ENCODE peak calls at places on chromosomes 16 and 17, in six cellular contexts. F, P, L, W, U and S are unnamed samples.

GRCh38 chr16:69071036-69071435 is 34.4 kb upstream of the HAS3 start:
- DNase-seq in F (no peak), L (no peak), U (no peak), W (no peak), P (no peak), S (no peak)

GRCh38 chr17:60102632-60103047 is 23.9 kb upstream of the HEATR6 start:
- DNase-seq in P (no peak), U (no peak), L (no peak), W (peak; percentile 17), F (no peak), S (no peak)

GRCh38 chr17:63116967-63117366 is 150.9 kb downstream of the TANC2 start:
- DNase-seq in F (no peak), W (no peak), P (no peak), U (no peak), L (no peak), S (no peak)

GRCh38 chr16:55453909-55454308 is 25.1 kb upstream of the MMP2 start:
- DNase-seq in L (no peak), U (no peak), W (no peak), P (no peak), F (no peak), S (no peak)

GRCh38 chr16:14310519-14310991 is 239.4 kb downstream of the MRTFB start:
- DNase-seq in U (no peak), P (no peak), W (no peak), L (no peak), F (peak; percentile 48), S (no peak)

GRCh38 chr17:28955408-28955807 is 4.1 kb upstream of the PHF12 start:
- DNase-seq in P (no peak), F (no peak), L (no peak), U (no peak), W (no peak), S (peak; percentile 33)

GRCh38 chr17:77779711-77780539 is 178.6 kb upstream of the TNRC6C start:
- DNase-seq in F (peak; percentile 42), P (no peak), W (no peak), U (no peak), L (no peak), S (peak; percentile 85)

GRCh38 chr17:6506679-6507231 is 49.6 kb downstream of the PITPNM3 start:
- DNase-seq in P (no peak), U (no peak), F (no peak), W (no peak), L (peak; percentile 79), S (no peak)

GRCh38 chr17:17130077-17130844 is 75.9 kb downstream of the PLD6 start:
- DNase-seq in L (no peak), U (no peak), W (no peak), P (no peak), F (peak; percentile 7), S (no peak)

GRCh38 chr17:67578058-67578457 is 139.7 kb upstream of the NOL11 start:
- DNase-seq in W (no peak), U (no peak), P (no peak), L (no peak), F (no peak), S (no peak)